ENCODE peak calls at places on chromosomes 3 and 15, in nine cellular contexts. One of them, this sample, is unnamed.

GRCh38 chr15:44011238-44011873 is 183.7 kb downstream of the FRMD5 start:
- DNase-seq in A549: no peak
- DNase-seq in astrocyte of the cerebellum: no peak
- DNase-seq in mucosa of descending colon: no peak
- DNase-seq in GM23338: no peak
- DNase-seq in left ventricle myocardium inferior: no peak
- DNase-seq in lower leg skin: no peak
- DNase-seq in cardiac fibroblast: no peak
- DNase-seq in nephron progenitor cell: no peak
- DNase-seq in this sample: no peak

GRCh38 chr15:52784799-52785671 is 5.1 kb downstream of the ONECUT1 start:
- DNase-seq in A549: no peak
- DNase-seq in mucosa of descending colon: no peak
- DNase-seq in lower leg skin: no peak
- DNase-seq in left ventricle myocardium inferior: no peak
- DNase-seq in GM23338: peak
- DNase-seq in cardiac fibroblast: no peak
- DNase-seq in astrocyte of the cerebellum: no peak
- DNase-seq in nephron progenitor cell: peak
- DNase-seq in this sample: no peak

GRCh38 chr3:192727032-192727847 is at the start of gene FGF12:
- DNase-seq in GM23338: peak
- DNase-seq in A549: peak
- DNase-seq in left ventricle myocardium inferior: peak
- DNase-seq in cardiac fibroblast: peak
- DNase-seq in astrocyte of the cerebellum: peak
- DNase-seq in lower leg skin: no peak
- DNase-seq in mucosa of descending colon: peak
- DNase-seq in nephron progenitor cell: peak
- DNase-seq in this sample: no peak

GRCh38 chr3:13004376-13004775 is 68.9 kb downstream of the IQSEC1 start:
- DNase-seq in left ventricle myocardium inferior: peak
- DNase-seq in GM23338: no peak
- DNase-seq in nephron progenitor cell: no peak
- DNase-seq in mucosa of descending colon: peak
- DNase-seq in lower leg skin: no peak
- DNase-seq in cardiac fibroblast: no peak
- DNase-seq in astrocyte of the cerebellum: no peak
- DNase-seq in A549: no peak
- DNase-seq in this sample: no peak

GRCh38 chr3:141049681-141050080 is 1.5 kb upstream of the SPSB4 start:
- DNase-seq in astrocyte of the cerebellum: no peak
- DNase-seq in nephron progenitor cell: no peak
- DNase-seq in GM23338: peak
- DNase-seq in cardiac fibroblast: no peak
- DNase-seq in mucosa of descending colon: no peak
- DNase-seq in left ventricle myocardium inferior: no peak
- DNase-seq in A549: peak
- DNase-seq in lower leg skin: no peak
- DNase-seq in this sample: no peak

GRCh38 chr15:78995921-78996780 is 51.3 kb upstream of the CTSH start:
- DNase-seq in cardiac fibroblast: no peak
- DNase-seq in nephron progenitor cell: no peak
- DNase-seq in left ventricle myocardium inferior: no peak
- DNase-seq in astrocyte of the cerebellum: no peak
- DNase-seq in mucosa of descending colon: no peak
- DNase-seq in A549: no peak
- DNase-seq in GM23338: no peak
- DNase-seq in lower leg skin: no peak
- DNase-seq in this sample: no peak

GRCh38 chr3:61169621-61170251 is 81.5 kb downstream of the FHIT start:
- DNase-seq in lower leg skin: no peak
- DNase-seq in A549: no peak
- DNase-seq in astrocyte of the cerebellum: no peak
- DNase-seq in nephron progenitor cell: no peak
- DNase-seq in mucosa of descending colon: no peak
- DNase-seq in cardiac fibroblast: no peak
- DNase-seq in left ventricle myocardium inferior: no peak
- DNase-seq in GM23338: no peak
- DNase-seq in this sample: no peak

GRCh38 chr15:70585707-70586034 is 177.7 kb downstream of the UACA start:
- DNase-seq in nephron progenitor cell: no peak
- DNase-seq in mucosa of descending colon: no peak
- DNase-seq in left ventricle myocardium inferior: no peak
- DNase-seq in astrocyte of the cerebellum: no peak
- DNase-seq in GM23338: no peak
- DNase-seq in lower leg skin: peak
- DNase-seq in cardiac fibroblast: no peak
- DNase-seq in A549: no peak
- DNase-seq in this sample: no peak

GRCh38 chr3:24523195-24523594 is 28.5 kb upstream of the THRB start:
- DNase-seq in left ventricle myocardium inferior: no peak
- DNase-seq in GM23338: no peak
- DNase-seq in nephron progenitor cell: no peak
- DNase-seq in mucosa of descending colon: no peak
- DNase-seq in A549: no peak
- DNase-seq in lower leg skin: no peak
- DNase-seq in cardiac fibroblast: no peak
- DNase-seq in astrocyte of the cerebellum: no peak
- DNase-seq in this sample: no peak

GRCh38 chr3:155131104-155131503 is 51.0 kb downstream of the MME start:
- DNase-seq in cardiac fibroblast: peak
- DNase-seq in lower leg skin: no peak
- DNase-seq in A549: no peak
- DNase-seq in nephron progenitor cell: no peak
- DNase-seq in left ventricle myocardium inferior: no peak
- DNase-seq in GM23338: no peak
- DNase-seq in mucosa of descending colon: no peak
- DNase-seq in astrocyte of the cerebellum: no peak
- DNase-seq in this sample: peak

GRCh38 chr3:86988235-86988634 is 2.7 kb downstream of the VGLL3 start:
- DNase-seq in cardiac fibroblast: peak
- DNase-seq in GM23338: no peak
- DNase-seq in left ventricle myocardium inferior: no peak
- DNase-seq in A549: no peak
- DNase-seq in nephron progenitor cell: no peak
- DNase-seq in lower leg skin: no peak
- DNase-seq in astrocyte of the cerebellum: no peak
- DNase-seq in mucosa of descending colon: no peak
- DNase-seq in this sample: peak

DNA sequence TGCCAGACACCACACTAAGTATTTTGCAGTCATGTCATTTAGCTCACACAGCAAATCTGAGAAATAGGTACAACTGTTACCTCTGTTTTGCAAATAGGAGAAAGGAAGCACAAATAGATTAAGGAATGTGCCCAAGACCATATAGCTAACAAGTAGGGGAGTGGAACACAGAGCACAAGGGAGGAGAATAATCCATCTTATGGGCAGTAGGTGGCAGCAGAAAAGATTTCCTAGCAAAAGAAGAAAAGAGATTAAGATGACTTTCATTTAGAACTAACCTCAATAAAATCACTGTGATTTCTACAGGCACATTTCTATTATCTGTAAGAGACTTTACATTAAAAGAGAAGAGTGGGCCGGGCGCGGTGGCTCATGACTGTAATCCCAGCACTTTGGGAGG is 49.1 kb downstream of the NR1I2 start:
- DNase-seq in mucosa of descending colon: no peak
- DNase-seq in A549: no peak
- DNase-seq in left ventricle myocardium inferior: no peak
- DNase-seq in cardiac fibroblast: peak
- DNase-seq in GM23338: peak
- DNase-seq in nephron progenitor cell: no peak
- DNase-seq in astrocyte of the cerebellum: peak
- DNase-seq in lower leg skin: no peak
- DNase-seq in this sample: no peak
- TF ChIP-seq CTCF in mucosa of descending colon: no peak
- TF ChIP-seq CTCF in A549: peak
- TF ChIP-seq CTCF in left ventricle myocardium inferior: no peak
- TF ChIP-seq CTCF in cardiac fibroblast: peak
- TF ChIP-seq CTCF in GM23338: peak
- TF ChIP-seq CTCF in nephron progenitor cell: no peak
- TF ChIP-seq CTCF in astrocyte of the cerebellum: peak
- TF ChIP-seq CTCF in lower leg skin: no peak
- TF ChIP-seq CTCF in this sample: peak

GRCh38 chr3:57856675-57857074 is 100.6 kb downstream of the SLMAP start:
- DNase-seq in GM23338: peak
- DNase-seq in cardiac fibroblast: peak
- DNase-seq in left ventricle myocardium inferior: no peak
- DNase-seq in lower leg skin: no peak
- DNase-seq in mucosa of descending colon: no peak
- DNase-seq in nephron progenitor cell: no peak
- DNase-seq in A549: no peak
- DNase-seq in astrocyte of the cerebellum: no peak
- DNase-seq in this sample: no peak
- TF ChIP-seq CTCF in GM23338: peak
- TF ChIP-seq CTCF in cardiac fibroblast: peak
- TF ChIP-seq CTCF in left ventricle myocardium inferior: peak
- TF ChIP-seq CTCF in lower leg skin: no peak
- TF ChIP-seq CTCF in mucosa of descending colon: no peak
- TF ChIP-seq CTCF in nephron progenitor cell: no peak
- TF ChIP-seq CTCF in A549: peak
- TF ChIP-seq CTCF in astrocyte of the cerebellum: peak
- TF ChIP-seq CTCF in this sample: peak

GRCh38 chr15:73345658-73346057 is 23.1 kb downstream of the HCN4 start:
- DNase-seq in left ventricle myocardium inferior: no peak
- DNase-seq in GM23338: no peak
- DNase-seq in mucosa of descending colon: no peak
- DNase-seq in A549: no peak
- DNase-seq in lower leg skin: no peak
- DNase-seq in cardiac fibroblast: no peak
- DNase-seq in nephron progenitor cell: no peak
- DNase-seq in astrocyte of the cerebellum: no peak
- DNase-seq in this sample: no peak
- TF ChIP-seq CTCF in left ventricle myocardium inferior: no peak
- TF ChIP-seq CTCF in GM23338: no peak
- TF ChIP-seq CTCF in mucosa of descending colon: no peak
- TF ChIP-seq CTCF in A549: no peak
- TF ChIP-seq CTCF in lower leg skin: no peak
- TF ChIP-seq CTCF in cardiac fibroblast: no peak
- TF ChIP-seq CTCF in nephron progenitor cell: no peak
- TF ChIP-seq CTCF in astrocyte of the cerebellum: no peak
- TF ChIP-seq CTCF in this sample: no peak

GRCh38 chr3:58532794-58533220 is 4.2 kb downstream of the ACOX2 start:
- DNase-seq in left ventricle myocardium inferior: peak
- DNase-seq in nephron progenitor cell: peak
- DNase-seq in GM23338: peak
- DNase-seq in A549: peak
- DNase-seq in cardiac fibroblast: peak
- DNase-seq in astrocyte of the cerebellum: no peak
- DNase-seq in mucosa of descending colon: peak
- DNase-seq in lower leg skin: peak
- DNase-seq in this sample: no peak
- TF ChIP-seq CTCF in left ventricle myocardium inferior: peak
- TF ChIP-seq CTCF in nephron progenitor cell: peak
- TF ChIP-seq CTCF in GM23338: peak
- TF ChIP-seq CTCF in A549: peak
- TF ChIP-seq CTCF in cardiac fibroblast: peak
- TF ChIP-seq CTCF in astrocyte of the cerebellum: peak
- TF ChIP-seq CTCF in mucosa of descending colon: peak
- TF ChIP-seq CTCF in lower leg skin: no peak
- TF ChIP-seq CTCF in this sample: peak

GRCh38 chr3:9206287-9206686 is 43.2 kb downstream of the SRGAP3 start:
- DNase-seq in astrocyte of the cerebellum: no peak
- DNase-seq in GM23338: no peak
- DNase-seq in lower leg skin: peak
- DNase-seq in left ventricle myocardium inferior: no peak
- DNase-seq in A549: no peak
- DNase-seq in nephron progenitor cell: no peak
- DNase-seq in cardiac fibroblast: no peak
- DNase-seq in mucosa of descending colon: no peak
- DNase-seq in this sample: no peak

GRCh38 chr3:9207076-9207763 is 42.2 kb downstream of the SRGAP3 start:
- DNase-seq in astrocyte of the cerebellum: no peak
- DNase-seq in nephron progenitor cell: no peak
- DNase-seq in cardiac fibroblast: no peak
- DNase-seq in lower leg skin: peak
- DNase-seq in A549: no peak
- DNase-seq in GM23338: no peak
- DNase-seq in left ventricle myocardium inferior: no peak
- DNase-seq in mucosa of descending colon: no peak
- DNase-seq in this sample: no peak

GRCh38 chr3:9203317-9203716 is 46.1 kb downstream of the SRGAP3 start:
- DNase-seq in GM23338: no peak
- DNase-seq in mucosa of descending colon: no peak
- DNase-seq in lower leg skin: no peak
- DNase-seq in left ventricle myocardium inferior: no peak
- DNase-seq in astrocyte of the cerebellum: no peak
- DNase-seq in cardiac fibroblast: no peak
- DNase-seq in nephron progenitor cell: no peak
- DNase-seq in A549: no peak
- DNase-seq in this sample: no peak

GRCh38 chr3:9204253-9205005 is 45.0 kb downstream of the SRGAP3 start:
- DNase-seq in cardiac fibroblast: no peak
- DNase-seq in left ventricle myocardium inferior: no peak
- DNase-seq in nephron progenitor cell: peak
- DNase-seq in A549: no peak
- DNase-seq in lower leg skin: peak
- DNase-seq in mucosa of descending colon: no peak
- DNase-seq in astrocyte of the cerebellum: no peak
- DNase-seq in GM23338: peak
- DNase-seq in this sample: no peak

GRCh38 chr3:9205345-9206143 is 43.9 kb downstream of the SRGAP3 start:
- DNase-seq in left ventricle myocardium inferior: no peak
- DNase-seq in nephron progenitor cell: no peak
- DNase-seq in astrocyte of the cerebellum: no peak
- DNase-seq in cardiac fibroblast: no peak
- DNase-seq in lower leg skin: peak
- DNase-seq in A549: no peak
- DNase-seq in mucosa of descending colon: no peak
- DNase-seq in GM23338: no peak
- DNase-seq in this sample: no peak
- TF ChIP-seq CTCF in left ventricle myocardium inferior: no peak
- TF ChIP-seq CTCF in nephron progenitor cell: no peak
- TF ChIP-seq CTCF in astrocyte of the cerebellum: no peak
- TF ChIP-seq CTCF in cardiac fibroblast: no peak
- TF ChIP-seq CTCF in lower leg skin: no peak
- TF ChIP-seq CTCF in A549: no peak
- TF ChIP-seq CTCF in mucosa of descending colon: no peak
- TF ChIP-seq CTCF in GM23338: no peak
- TF ChIP-seq CTCF in this sample: no peak

This sample was measured in AG09309.